ENCODE peak calls at places on chromosomes 2 and 18, in four cellular contexts. T, H, J and G are unnamed samples.

GRCh38 chr18:61127714-61128485 is 205.3 kb upstream of the CDH20 start:
- DNase-seq in H (peak; percentile 62), T (no peak), J (no peak), G (no peak)

GRCh38 chr18:21168880-21169279 is 57.3 kb upstream of the ROCK1 start:
- DNase-seq in H (no peak), J (no peak), T (no peak), G (no peak)

GRCh38 chr2:215664847-215665525 is 229.1 kb upstream of the FN1 start:
- DNase-seq in J (no peak), H (no peak), T (peak; percentile 63), G (peak; percentile 95)

GRCh38 chr2:23231865-23232264 is 153.1 kb upstream of the KLHL29 start:
- DNase-seq in H (peak; percentile 37), T (no peak), J (no peak), G (no peak)

GRCh38 chr2:202337706-202338346 is 38.3 kb upstream of the BMPR2 start:
- DNase-seq in T (no peak), J (no peak), H (no peak), G (no peak)

GRCh38 chr18:24502621-24503020 is 42.2 kb downstream of the HRH4 start:
- DNase-seq in H (no peak), J (no peak), T (no peak), G (peak; percentile 54)

GRCh38 chr2:145744541-145745386 is 1224.8 kb upstream of the ZEB2 start:
- DNase-seq in J (no peak), T (peak; percentile 5), H (no peak), G (peak; percentile 92)

GRCh38 chr2:70087703-70088507 is 628 bp downstream of the PCBP1 start:
- DNase-seq in H (peak; percentile 75), J (peak; percentile 36), T (peak; percentile 74), G (peak; percentile 77)

GRCh38 chr2:19358242-19359020 is at the start of gene OSR1:
- DNase-seq in H (peak; percentile 91), T (peak; percentile 69), J (peak; percentile 67), G (peak; percentile 58)

GRCh38 chr2:162298669-162299335 is 19.7 kb downstream of the IFIH1 start:
- DNase-seq in H (no peak), T (no peak), J (no peak), G (no peak)

GRCh38 chr18:26103579-26103978 is 13.2 kb upstream of the SS18 start:
- DNase-seq in T (peak; percentile 39), J (no peak), H (peak; percentile 87), G (peak; percentile 55)

GRCh38 chr2:126496493-126496892 is 159.5 kb upstream of the GYPC start:
- DNase-seq in T (no peak), H (no peak), J (no peak), G (no peak)

GRCh38 chr2:8496079-8496478 is 185.8 kb upstream of the ID2 start:
- DNase-seq in J (no peak), H (no peak), T (no peak), G (no peak)

GRCh38 chr2:33069894-33070651 is 123.3 kb downstream of the LTBP1 start:
- DNase-seq in J (no peak), T (peak; percentile 97), H (no peak), G (peak; percentile 99)

GRCh38 chr2:106269591-106270291 is 75.6 kb upstream of the UXS1 start:
- DNase-seq in H (no peak), T (peak; percentile 18), J (peak; percentile 55), G (peak; percentile 43)

GRCh38 chr2:228048838-228049490 is 132.5 kb downstream of the SPHKAP start:
- DNase-seq in T (peak; percentile 62), H (peak; percentile 77), J (no peak), G (peak; percentile 93)

GRCh38 chr2:135037831-135038230 is 9.4 kb downstream of the MAP3K19 start:
- DNase-seq in H (no peak), J (no peak), T (no peak), G (no peak)

GRCh38 chr2:96520697-96521096 is 15.5 kb upstream of the NEURL3 start:
- DNase-seq in H (no peak), T (no peak), J (no peak), G (no peak)

GRCh38 chr2:101696272-101697123 is 1.0 kb upstream of the MAP4K4 start:
- DNase-seq in T (no peak), H (no peak), J (no peak), G (peak; percentile 43)

GRCh38 chr2:199471443-199472057 is 13.8 kb upstream of the SATB2 start:
- DNase-seq in H (peak; percentile 97), T (peak; percentile 71), J (peak; percentile 39), G (no peak)

GRCh38 chr2:165697727-165698620 is 96.1 kb downstream of the GALNT3 start:
- DNase-seq in J (no peak), T (no peak), H (no peak), G (no peak)

GRCh38 chr2:30135541-30135940 is 11.3 kb upstream of the YPEL5 start:
- DNase-seq in H (no peak), T (no peak), J (no peak), G (no peak)

GRCh38 chr2:222960126-222960525 is 91.9 kb upstream of the KCNE4 start:
- DNase-seq in H (no peak), J (no peak), T (no peak), G (peak; percentile 11)

GRCh38 chr18:55252053-55252675 is 292.9 kb upstream of the CCDC68 start:
- DNase-seq in T (no peak), J (no peak), H (no peak), G (no peak)

GRCh38 chr2:119449526-119449925 is 17.9 kb downstream of the TMEM37 start:
- DNase-seq in T (no peak), J (no peak), H (no peak), G (no peak)

GRCh38 chr18:40058811-40059570 is 1896.0 kb upstream of the PIK3C3 start:
- DNase-seq in J (no peak), H (no peak), T (no peak), G (no peak)

GRCh38 chr18:64245461-64245860 is 96.6 kb upstream of the LINC00305 start:
- DNase-seq in J (no peak), T (no peak), H (no peak), G (no peak)

GRCh38 chr2:157055660-157056199 is 201.8 kb upstream of the GALNT5 start:
- DNase-seq in J (no peak), H (no peak), T (peak; percentile 48), G (peak; percentile 53)

GRCh38 chr2:188524519-188525113 is 232.9 kb downstream of the GULP1 start:
- DNase-seq in T (peak; percentile 62), H (no peak), J (no peak), G (peak; percentile 54)

GRCh38 chr2:70987386-70987785 is 7.3 kb downstream of the TEX261 start:
- DNase-seq in T (no peak), H (peak; percentile 8), J (no peak), G (no peak)

GRCh38 chr2:199339826-199340605 is 117.7 kb downstream of the SATB2 start:
- DNase-seq in J (no peak), H (no peak), T (no peak), G (no peak)

GRCh38 chr2:166494140-166494544 is at the start of gene SCN7A:
- DNase-seq in J (peak; percentile 92), T (no peak), H (peak; percentile 84), G (peak; percentile 39)

GRCh38 chr18:6056171-6056932 is 161.0 kb upstream of the TMEM200C start:
- DNase-seq in T (no peak), H (no peak), J (no peak), G (no peak)

GRCh38 chr2:42110287-42110973 is 58.7 kb upstream of the EML4 start:
- DNase-seq in J (no peak), T (no peak), H (peak; percentile 46), G (no peak)

GRCh38 chr2:130834923-130835765 is 1.6 kb upstream of the ARHGEF4 start:
- DNase-seq in T (no peak), H (peak; percentile 59), J (no peak), G (no peak)

GRCh38 chr2:190819835-190820234 is 60.8 kb upstream of the GLS start:
- DNase-seq in H (no peak), J (no peak), T (no peak), G (peak; percentile 59)

GRCh38 chr2:11073251-11073650 is 82.0 kb upstream of the SLC66A3 start:
- DNase-seq in T (peak; percentile 54), J (no peak), H (peak; percentile 94), G (peak; percentile 21)

GRCh38 chr18:41645600-41646360 is 309.3 kb upstream of the PIK3C3 start:
- DNase-seq in J (no peak), T (no peak), H (no peak), G (peak; percentile 73)

GRCh38 chr2:30701782-30702181 is 105.5 kb downstream of the CAPN13 start:
- DNase-seq in T (no peak), J (no peak), H (no peak), G (no peak)

GRCh38 chr2:235669983-235670962 is 176.4 kb downstream of the AGAP1 start:
- DNase-seq in T (peak; percentile 70), J (peak; percentile 67), H (peak; percentile 85), G (peak; percentile 75)
- H3K4me3 ChIP-seq in T (peak overlapping the region; percentile 83), J (peak overlapping the region; percentile 70), H (peak overlapping the region; percentile 60), G (peak overlapping the region; percentile 38)

GRCh38 chr2:172116107-172116506 is 13.4 kb upstream of the DLX2 start:
- DNase-seq in T (no peak), J (no peak), H (no peak), G (no peak)

GRCh38 chr2:172109256-172109655 is 6.6 kb upstream of the DLX2 start:
- DNase-seq in H (no peak), T (no peak), J (no peak), G (no peak)

GRCh38 chr2:172114579-172114978 is 11.9 kb upstream of the DLX2 start:
- DNase-seq in H (no peak), T (no peak), J (no peak), G (no peak)

GRCh38 chr2:172109670-172110421 is 7.1 kb upstream of the DLX2 start:
- DNase-seq in J (no peak), H (peak; percentile 58), T (no peak), G (peak; percentile 67)

GRCh38 chr2:172113617-172114016 is 10.9 kb upstream of the DLX2 start:
- DNase-seq in H (no peak), J (no peak), T (peak; percentile 57), G (no peak)
- TF ChIP-seq CTCF in H (peak; percentile 75), J (peak; percentile 57), T (peak; percentile 52), G (no peak)

DNA sequence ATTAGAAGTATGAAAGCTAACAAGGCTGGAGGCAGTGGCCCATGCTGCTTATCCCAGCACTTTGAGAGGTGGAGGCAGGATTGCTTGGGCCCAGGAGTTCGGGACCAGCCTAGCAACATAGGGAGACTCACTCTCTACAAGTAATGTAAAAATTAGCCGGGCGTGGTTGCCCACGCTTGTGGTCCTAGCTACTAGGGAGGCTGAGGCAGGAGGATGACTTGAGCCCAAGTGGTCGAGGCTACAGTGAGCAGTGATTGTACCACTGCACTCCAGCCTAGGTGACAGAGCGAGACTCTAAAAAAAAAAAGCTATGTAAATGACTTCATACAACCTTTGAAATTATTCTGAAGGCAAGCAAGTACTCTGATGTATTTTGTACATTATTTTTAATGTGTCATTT is 1.5 kb downstream of the RMDN2 start:
- DNase-seq in J (no peak), T (no peak), H (no peak), G (no peak)
- H3K4me3 ChIP-seq in J (no peak overlapping the region), T (no peak overlapping the region), H (no peak overlapping the region), G (no peak overlapping the region)

DNA sequence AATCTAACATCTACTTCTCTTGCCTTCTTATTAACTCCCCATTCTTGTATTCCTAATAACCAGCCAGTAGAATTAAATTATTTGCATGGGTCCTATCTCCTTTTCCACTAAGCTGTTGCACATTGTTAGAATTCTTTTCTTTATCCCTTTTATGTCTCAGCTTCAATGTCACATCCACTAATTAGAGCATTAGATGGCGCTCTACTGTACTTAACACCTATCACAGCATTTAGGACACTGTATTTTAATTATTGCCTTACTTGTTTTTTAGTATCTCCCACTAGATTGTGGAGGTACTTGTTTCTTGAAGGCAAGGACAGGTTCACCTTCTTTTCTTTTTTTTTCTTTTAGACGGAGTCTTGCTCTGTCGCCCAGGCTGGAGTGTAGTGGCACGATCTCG is 3.8 kb downstream of the LIPT1 start:
- DNase-seq in H (no peak), T (no peak), J (no peak), G (no peak)
- TF ChIP-seq CTCF in H (peak; percentile 26), T (no peak), J (no peak), G (no peak)

GRCh38 chr2:64773461-64774118 is 119.9 kb upstream of the SERTAD2 start:
- DNase-seq in H (no peak), T (no peak), J (no peak), G (no peak)
- H3K4me3 ChIP-seq in H (no peak overlapping the region), T (no peak overlapping the region), J (no peak overlapping the region), G (no peak overlapping the region)